ENCODE peak calls at places on chromosomes 4 and X, in nine cellular contexts. R is IMR-90; J is GM12878; E is right lobe of liver; K is aorta; W is A549; M is HepG2; Q is CD8-positive, alpha-beta T cell; N is stomach. F is an unnamed sample.

GRCh38 chrX:1507511-1508463 is 29.2 kb downstream of the P2RY8 start:
- DNase-seq in R (no peak), J (peak; percentile 95), E (no peak), K (no peak), W (no peak), M (no peak), Q (peak; percentile 53), N (no peak), F (no peak)

GRCh38 chr4:78056265-78057129 is 626 bp upstream of the FRAS1 start:
- DNase-seq in R (peak; percentile 24), J (no peak), E (peak; percentile 21), K (peak; percentile 51), W (peak; percentile 80), M (peak; percentile 92), Q (no peak), N (peak; percentile 81), F (peak; percentile 81)

GRCh38 chr4:171170671-171171070 is 642.5 kb upstream of the GALNTL6 start:
- DNase-seq in R (no peak), J (no peak), E (no peak), K (no peak), W (no peak), M (no peak), Q (no peak), N (no peak), F (no peak)

GRCh38 chr4:165009493-165010227 is 22.1 kb upstream of the TRIM60 start:
- DNase-seq in R (no peak), J (no peak), E (no peak), K (no peak), W (no peak), M (no peak), Q (no peak), N (no peak), F (no peak)

GRCh38 chrX:139738581-139738980 is 30.6 kb upstream of the MCF2 start:
- DNase-seq in R (peak; percentile 26), J (no peak), E (no peak), K (no peak), W (no peak), M (no peak), Q (no peak), N (no peak), F (no peak)

GRCh38 chr4:85910985-85911384 is 436.0 kb downstream of the ARHGAP24 start:
- DNase-seq in R (no peak), J (no peak), E (no peak), K (no peak), W (no peak), M (no peak), Q (no peak), N (no peak), F (no peak)

GRCh38 chr4:148284526-148285193 is 157.6 kb downstream of the NR3C2 start:
- DNase-seq in R (no peak), J (no peak), E (no peak), K (no peak), W (no peak), M (no peak), Q (no peak), N (no peak), F (no peak)

GRCh38 chr4:27684501-27685077 is 823.9 kb downstream of the STIM2 start:
- DNase-seq in R (peak; percentile 42), J (no peak), E (peak; percentile 44), K (no peak), W (peak; percentile 58), M (peak; percentile 44), Q (no peak), N (peak; percentile 57), F (no peak)

GRCh38 chr4:3305610-3306371 is 13.0 kb downstream of the RGS12 start:
- DNase-seq in R (peak; percentile 62), J (no peak), E (peak; percentile 13), K (peak; percentile 33), W (no peak), M (no peak), Q (no peak), N (no peak), F (no peak)

GRCh38 chr4:106325800-106326199 is 9.4 kb downstream of the AIMP1 start:
- DNase-seq in R (no peak), J (no peak), E (no peak), K (no peak), W (no peak), M (no peak), Q (no peak), N (no peak), F (no peak)

GRCh38 chr4:7429601-7430078 is 5.1 kb downstream of the PSAPL1 start:
- DNase-seq in R (no peak), J (no peak), E (peak; percentile 12), K (peak; percentile 38), W (no peak), M (no peak), Q (no peak), N (peak; percentile 17), F (no peak)

GRCh38 chr4:186500721-186501304 is 54.6 kb downstream of the MTNR1A start:
- DNase-seq in R (peak; percentile 1), J (no peak), E (no peak), K (no peak), W (no peak), M (no peak), Q (no peak), N (no peak), F (peak; percentile 52)

DNA sequence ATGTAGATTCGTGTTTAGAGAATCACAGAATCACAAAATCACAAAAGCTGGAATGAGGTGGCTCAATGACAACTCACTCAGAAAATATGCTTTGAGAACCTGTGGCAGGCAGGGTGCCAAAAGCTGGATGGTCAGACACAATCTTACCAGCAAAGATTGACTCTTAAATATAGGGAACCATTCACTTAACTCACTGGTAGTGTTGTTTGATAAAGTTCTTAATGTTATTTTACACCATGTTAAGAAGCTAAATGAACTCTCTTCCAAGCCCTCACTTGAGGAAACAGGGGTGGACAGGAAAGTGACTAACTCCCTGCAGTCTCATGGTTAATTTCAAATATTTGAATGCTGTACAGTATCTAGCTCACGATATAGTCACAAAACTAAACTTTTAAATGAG is 5.7 kb upstream of the SCOC start:
- DNase-seq in R (peak; percentile 58), J (no peak), E (no peak), K (no peak), W (no peak), M (no peak), Q (no peak), N (no peak), F (no peak)
- H3K4me1 ChIP-seq in R (no peaks in the 10 kb centered on the region), J (peaks cover 4% of the 10 kb centered on the region), E (no peaks in the 10 kb centered on the region), K (no peaks in the 10 kb centered on the region), W (peaks cover 26% of the 10 kb centered on the region), M (peaks cover 23% of the 10 kb centered on the region), Q (peaks cover 5% of the 10 kb centered on the region), N (peaks cover 3% of the 10 kb centered on the region), F (peaks cover 2% of the 10 kb centered on the region)

GRCh38 chr4:686371-687040 is 2.4 kb downstream of the SLC49A3 start:
- DNase-seq in R (no peak), J (no peak), E (peak; percentile 35), K (peak; percentile 53), W (no peak), M (no peak), Q (no peak), N (no peak), F (no peak)
- H3K4me1 ChIP-seq in R (peaks cover 12% of the 10 kb centered on the region), J (peaks cover 12% of the 10 kb centered on the region), E (peaks cover 4% of the 10 kb centered on the region), K (no peaks in the 10 kb centered on the region), W (peaks cover 27% of the 10 kb centered on the region), M (peaks cover 79% of the 10 kb centered on the region), Q (peaks cover 11% of the 10 kb centered on the region), N (peaks cover 58% of the 10 kb centered on the region), F (peaks cover 30% of the 10 kb centered on the region)

DNA sequence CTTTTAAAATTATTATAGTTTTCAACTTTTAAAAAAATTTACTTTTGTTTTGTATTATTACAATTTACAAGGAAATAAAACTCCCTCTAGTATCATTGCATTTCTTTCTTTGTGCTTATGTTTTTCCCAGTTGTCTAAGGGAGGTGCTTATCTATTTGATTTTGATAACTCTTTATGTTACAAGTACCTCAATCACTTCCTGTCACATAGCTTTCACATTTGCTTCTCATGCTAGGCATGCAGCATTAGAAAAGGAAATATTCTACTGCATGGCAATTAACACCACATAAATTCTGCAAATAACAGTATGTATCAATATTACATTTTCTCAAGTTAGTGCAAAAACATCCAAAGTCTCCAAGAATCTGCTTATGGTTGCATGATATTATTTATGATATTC is 180.3 kb upstream of the HS3ST1 start:
- DNase-seq in R (no peak), J (no peak), E (no peak), K (no peak), W (no peak), M (no peak), Q (no peak), N (no peak), F (no peak)
- H3K4me1 ChIP-seq in R (peaks cover 2% of the 10 kb centered on the region), J (no peaks in the 10 kb centered on the region), E (no peaks in the 10 kb centered on the region), K (no peaks in the 10 kb centered on the region), W (peaks cover 33% of the 10 kb centered on the region), M (no peaks in the 10 kb centered on the region), Q (no peaks in the 10 kb centered on the region), N (peaks cover 5% of the 10 kb centered on the region), F (no peaks in the 10 kb centered on the region)

DNA sequence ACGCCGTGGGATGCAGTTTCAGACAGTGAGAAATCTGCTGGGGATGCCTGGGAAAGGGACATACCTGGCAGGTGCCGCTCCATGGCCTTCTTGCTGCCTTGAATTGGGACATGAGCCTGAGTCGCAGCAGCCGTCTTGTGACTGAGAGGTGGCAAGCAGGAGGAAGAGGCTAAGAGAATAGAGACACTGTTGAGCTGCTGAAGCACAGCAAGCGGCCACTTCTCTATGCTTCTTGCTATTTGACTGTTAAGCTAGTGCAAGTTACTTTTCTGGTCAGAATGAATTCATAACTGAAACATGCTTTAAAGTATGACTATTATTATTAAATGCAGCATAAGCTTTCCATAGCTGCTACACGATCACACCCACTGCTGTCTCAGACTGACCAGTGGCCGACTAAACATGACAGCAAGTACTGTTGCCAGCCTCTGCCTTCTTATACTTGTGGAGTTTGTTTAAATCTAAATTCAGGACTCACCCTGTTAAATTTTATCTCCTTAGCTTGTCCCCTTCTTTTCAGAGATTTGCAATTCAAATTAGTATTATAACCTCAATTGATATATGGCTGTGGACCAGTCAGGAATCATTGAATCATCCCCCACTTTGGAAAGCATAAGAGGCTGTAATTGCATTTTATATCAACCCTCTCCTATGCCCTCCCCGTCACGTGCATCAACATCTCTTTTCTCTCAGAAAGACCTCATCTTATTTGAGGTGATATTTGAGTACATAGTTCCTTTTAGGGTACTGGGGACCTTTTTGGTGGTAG is 24.8 kb upstream of the ACSL1 start:
- DNase-seq in R (no peak), J (no peak), E (peak; percentile 28), K (peak; percentile 59), W (no peak), M (no peak), Q (no peak), N (no peak), F (no peak)
- H3K4me1 ChIP-seq in R (peaks cover 2% of the 10 kb centered on the region), J (peaks cover 59% of the 10 kb centered on the region), E (no peaks in the 10 kb centered on the region), K (no peaks in the 10 kb centered on the region), W (no peaks in the 10 kb centered on the region), M (peaks cover 11% of the 10 kb centered on the region), Q (no peaks in the 10 kb centered on the region), N (no peaks in the 10 kb centered on the region), F (no peaks in the 10 kb centered on the region)

F was measured in lung.